ENCODE peak calls at places on chromosomes 5 and 9, in five cellular contexts. M is germinal center; C is stimulated activated CD4-positive, alpha-beta T cell treated with anti-CD3 and anti-CD28 coated beads, Interleukin-2, amount 100 ng/mL, for 24 hours; U is activated naive CD8-positive, alpha-beta T cell treated with anti-CD3 and anti-CD28 coated beads, Interleukin-2, amount 50 U/mL, for 24 hours; Z is NCI-H1436 treated with DMSO at 0.1 percent for 48 hours. D is an unnamed sample.

GRCh38 chr5:115977988-115978387 is 15.7 kb downstream of the LVRN start:
- DNase-seq in M (no peak), Z (no peak), C (no peak), U (no peak), D (no peak)

GRCh38 chr9:79551999-79552398 is 19.8 kb upstream of the TLE4 start:
- DNase-seq in M (no peak), Z (no peak), U (no peak), C (no peak), D (no peak)

GRCh38 chr5:164053123-164053522 is 547.7 kb downstream of the MAT2B start:
- DNase-seq in M (no peak), C (no peak), Z (no peak), U (no peak), D (no peak)

GRCh38 chr5:158840193-158840592 is 259.5 kb downstream of the EBF1 start:
- DNase-seq in Z (no peak), U (no peak), C (no peak), M (no peak), D (no peak)

GRCh38 chr5:15834596-15835245 is 334.7 kb downstream of the FBXL7 start:
- DNase-seq in U (no peak), M (no peak), C (no peak), Z (no peak), D (no peak)

GRCh38 chr5:112820246-112820645 is 40.8 kb upstream of the SRP19 start:
- DNase-seq in U (no peak), C (no peak), M (no peak), Z (no peak), D (no peak)

GRCh38 chr5:177462021-177462670 is 11.3 kb downstream of the DBN1 start:
- DNase-seq in Z (no peak), M (no peak), C (no peak), U (no peak), D (no peak)

GRCh38 chr5:134142088-134142487 is 27.6 kb downstream of the TCF7 start:
- DNase-seq in M (no peak), U (no peak), C (no peak), Z (no peak), D (no peak)

GRCh38 chr5:150497989-150498317 is 10.0 kb upstream of the NDST1 start:
- DNase-seq in U (no peak), C (no peak), Z (no peak), M (no peak), D (no peak)